ENCODE peak calls at places on chromosomes 13 and 19, in four cellular contexts. D is IMR-90, W is mesendoderm, T is H9. I is an unnamed sample.
A peak's percentile ranks its signal among the peaks of the same experiment; 100 is the strongest.

GRCh38 chr19:43476606-43477005 is 11.2 kb upstream of the LYPD3 start:
- DNase-seq in T (no peak), W (peak; percentile 39), D (peak; percentile 94), I (no peak)

GRCh38 chr19:10086032-10086903 is at the start of gene SHFL:
- DNase-seq in T (peak; percentile 65), W (no peak), D (peak; percentile 45), I (no peak)

GRCh38 chr19:33175886-33176669 is 18.1 kb upstream of the LRP3 start:
- DNase-seq in W (peak; percentile 73), T (no peak), D (peak; percentile 30), I (no peak)

GRCh38 chr19:287381-287871 is 3.8 kb downstream of the PLPP2 start:
- DNase-seq in D (no peak), T (no peak), W (no peak), I (no peak)

GRCh38 chr19:12778020-12778904 is 2.9 kb upstream of the HOOK2 start:
- DNase-seq in D (peak; percentile 75), T (peak; percentile 63), W (peak; percentile 70), I (no peak)

GRCh38 chr19:47363758-47364529 is 14.8 kb downstream of the DHX34 start:
- DNase-seq in W (peak; percentile 61), T (peak; percentile 53), D (peak; percentile 65), I (no peak)

GRCh38 chr19:2503521-2504109 is 27.7 kb downstream of the GADD45B start:
- DNase-seq in T (no peak), D (peak; percentile 78), W (peak; percentile 59), I (no peak)

GRCh38 chr13:19817106-19817505 is 34.4 kb upstream of the PSPC1 start:
- DNase-seq in W (no peak), T (no peak), D (no peak), I (no peak)

GRCh38 chr13:20974981-20975585 is 72.5 kb upstream of the XPO4 start:
- DNase-seq in T (no peak), W (no peak), D (no peak), I (no peak)

GRCh38 chr19:45705710-45706415 is 13.4 kb downstream of the QPCTL start:
- DNase-seq in T (no peak), W (no peak), D (no peak), I (no peak)

GRCh38 chr19:43316591-43317319 is 36.7 kb upstream of the CD177 start:
- DNase-seq in D (peak; percentile 45), T (peak; percentile 92), W (peak; percentile 65), I (peak; percentile 17)

GRCh38 chr19:1948676-1949075 is 7.7 kb downstream of the CSNK1G2 start:
- DNase-seq in W (no peak), D (no peak), T (no peak), I (no peak)

GRCh38 chr19:7677664-7678311 is 898 bp downstream of the MCEMP1 start:
- DNase-seq in T (no peak), D (no peak), W (peak; percentile 51), I (no peak)

GRCh38 chr13:113786262-113786841 is 27.3 kb downstream of the TMEM255B start:
- DNase-seq in W (no peak), D (peak; percentile 76), T (no peak), I (no peak)

GRCh38 chr19:1856345-1856697 is 7.1 kb downstream of the KLF16 start:
- DNase-seq in W (no peak), D (no peak), T (no peak), I (peak; percentile 53)

GRCh38 chr13:86282450-86282849 is 483.2 kb upstream of the SLITRK6 start:
- DNase-seq in D (no peak), T (no peak), W (no peak), I (no peak)

GRCh38 chr13:23806874-23807522 is 82.2 kb downstream of the MIPEP start:
- DNase-seq in W (no peak), D (peak; percentile 17), T (no peak), I (no peak)

GRCh38 chr13:30810261-30810701 is 74.9 kb downstream of the ALOX5AP start:
- DNase-seq in D (no peak), T (no peak), W (no peak), I (no peak)

GRCh38 chr13:41085961-41086360 is 24.7 kb downstream of the WBP4 start:
- DNase-seq in T (peak; percentile 76), D (no peak), W (peak; percentile 77), I (peak; percentile 53)

GRCh38 chr13:20831933-20832332 is 58.2 kb upstream of the EEF1AKMT1 start:
- DNase-seq in W (no peak), T (no peak), D (no peak), I (no peak)

GRCh38 chr13:25802579-25802978 is 249.2 kb downstream of the SHISA2 start:
- DNase-seq in D (no peak), T (no peak), W (no peak), I (no peak)

GRCh38 chr13:30796132-30796832 is 60.9 kb downstream of the ALOX5AP start:
- DNase-seq in W (no peak), D (peak; percentile 62), T (no peak), I (no peak)

DNA sequence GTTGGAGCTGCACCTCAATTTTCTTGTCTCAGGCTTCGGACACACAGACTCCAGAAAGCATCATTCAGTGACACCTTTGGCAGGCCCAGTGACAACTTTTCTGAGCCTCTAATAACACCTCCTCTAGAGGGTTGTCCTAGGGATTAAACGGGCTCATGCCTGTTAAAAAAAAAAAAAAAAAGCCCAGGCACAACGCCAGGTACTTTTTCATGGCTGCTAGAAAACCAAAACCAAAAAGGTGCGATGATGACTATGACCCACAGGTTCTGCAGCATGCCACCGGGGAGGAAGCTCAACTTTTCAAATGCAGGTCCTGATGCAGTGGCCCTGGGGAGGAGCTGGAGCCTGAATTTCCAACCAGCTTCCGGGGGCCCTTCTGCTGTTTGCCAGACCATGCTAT is 184.2 kb downstream of the ABCC4 start:
- DNase-seq in T (no peak), D (no peak), W (no peak), I (no peak)
- H2BK5ac ChIP-seq in T (no peak overlapping the region), D (no peak overlapping the region), W (no peak overlapping the region), I (no peak overlapping the region)

GRCh38 chr19:50387176-50387867 is 3.2 kb downstream of the POLD1 start:
- DNase-seq in W (no peak), T (no peak), D (peak; percentile 63), I (no peak)

GRCh38 chr19:50384685-50385535 is 763 bp downstream of the POLD1 start:
- DNase-seq in D (peak; percentile 16), T (no peak), W (peak; percentile 37), I (no peak)

GRCh38 chr19:50383307-50383851 is 768 bp upstream of the POLD1 start:
- DNase-seq in D (no peak), W (peak; percentile 59), T (peak; percentile 49), I (no peak)

GRCh38 chr19:50381881-50382729 is 2.0 kb upstream of the POLD1 start:
- DNase-seq in D (no peak), T (no peak), W (no peak), I (no peak)

DNA sequence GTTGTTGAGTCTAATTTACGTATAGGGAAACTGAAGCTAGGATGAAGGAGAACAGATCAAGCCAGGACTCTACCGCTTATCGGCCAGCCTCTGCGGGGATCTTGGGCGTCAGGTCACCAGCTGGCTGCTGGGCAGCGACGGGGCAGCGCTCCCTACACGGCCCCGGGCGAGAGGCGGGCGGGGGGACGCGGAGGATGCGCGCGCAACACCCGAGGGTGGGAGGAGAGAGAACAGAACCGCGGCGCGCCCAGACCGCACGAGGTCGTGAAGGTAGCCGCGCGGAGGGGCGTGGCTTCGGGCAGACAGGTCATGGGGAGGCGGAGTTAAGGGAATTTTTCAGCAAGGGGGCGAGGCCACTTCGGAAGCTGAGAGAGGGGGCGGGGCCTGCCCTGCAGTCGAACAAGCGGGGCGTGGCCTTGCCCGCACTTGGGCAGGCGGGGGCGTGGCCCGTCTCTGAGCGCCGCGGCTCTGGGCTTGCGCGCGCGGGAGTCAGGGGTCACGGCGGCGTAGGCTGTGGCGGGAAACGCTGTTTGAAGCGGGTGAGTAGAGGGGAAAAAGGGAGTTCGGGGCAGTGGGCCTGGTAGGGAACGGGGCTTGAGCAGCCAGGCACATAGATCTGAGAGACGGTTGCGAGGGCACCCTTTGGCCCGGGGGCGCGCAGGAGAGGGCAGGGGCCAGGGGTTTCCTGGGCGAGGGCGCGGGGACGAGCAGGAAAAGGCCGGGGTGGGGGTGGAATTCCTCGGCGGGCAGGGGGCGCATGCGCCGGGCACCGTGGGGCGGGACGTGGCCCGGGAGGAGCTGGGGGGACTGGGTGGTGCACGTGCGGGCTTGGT is at the start of gene POLD1:
- DNase-seq in T (peak; percentile 98), D (peak; percentile 96), W (peak; percentile 98), I (peak; percentile 98)
- H2BK5ac ChIP-seq in T (no peak within 1 kb of the TSS), D (peak within 1 kb of the TSS; percentile 62), W (no peak within 1 kb of the TSS), I (peak within 1 kb of the TSS; percentile 90)

GRCh38 chr13:32582991-32583390 is 3.3 kb upstream of the PDS5B start:
- DNase-seq in T (no peak), D (no peak), W (no peak), I (no peak)

GRCh38 chr13:32585625-32586021 is 629 bp upstream of the PDS5B start:
- DNase-seq in D (no peak), W (peak; percentile 71), T (peak; percentile 36), I (no peak)

GRCh38 chr13:32587774-32588165 is 1.5 kb downstream of the PDS5B start:
- DNase-seq in T (no peak), D (peak; percentile 30), W (no peak), I (no peak)

GRCh38 chr13:32587014-32587773 is 942 bp downstream of the PDS5B start:
- DNase-seq in D (peak; percentile 62), T (peak; percentile 47), W (peak; percentile 72), I (peak; percentile 71)

GRCh38 chr13:32586022-32586900 is at the start of gene PDS5B:
- DNase-seq in T (peak; percentile 97), W (peak; percentile 97), D (peak; percentile 92), I (peak; percentile 96)
- H2BK5ac ChIP-seq in T (no peak within 1 kb of the TSS), W (no peak within 1 kb of the TSS), D (peak within 1 kb of the TSS; percentile 93), I (peak within 1 kb of the TSS; percentile 35)

GRCh38 chr13:35469781-35470380 is 6.6 kb downstream of the MAB21L1 start:
- DNase-seq in T (no peak), W (no peak), D (no peak), I (no peak)
- H2BK5ac ChIP-seq in T (no peak overlapping the region), W (no peak overlapping the region), D (no peak overlapping the region), I (no peak overlapping the region)

DNA sequence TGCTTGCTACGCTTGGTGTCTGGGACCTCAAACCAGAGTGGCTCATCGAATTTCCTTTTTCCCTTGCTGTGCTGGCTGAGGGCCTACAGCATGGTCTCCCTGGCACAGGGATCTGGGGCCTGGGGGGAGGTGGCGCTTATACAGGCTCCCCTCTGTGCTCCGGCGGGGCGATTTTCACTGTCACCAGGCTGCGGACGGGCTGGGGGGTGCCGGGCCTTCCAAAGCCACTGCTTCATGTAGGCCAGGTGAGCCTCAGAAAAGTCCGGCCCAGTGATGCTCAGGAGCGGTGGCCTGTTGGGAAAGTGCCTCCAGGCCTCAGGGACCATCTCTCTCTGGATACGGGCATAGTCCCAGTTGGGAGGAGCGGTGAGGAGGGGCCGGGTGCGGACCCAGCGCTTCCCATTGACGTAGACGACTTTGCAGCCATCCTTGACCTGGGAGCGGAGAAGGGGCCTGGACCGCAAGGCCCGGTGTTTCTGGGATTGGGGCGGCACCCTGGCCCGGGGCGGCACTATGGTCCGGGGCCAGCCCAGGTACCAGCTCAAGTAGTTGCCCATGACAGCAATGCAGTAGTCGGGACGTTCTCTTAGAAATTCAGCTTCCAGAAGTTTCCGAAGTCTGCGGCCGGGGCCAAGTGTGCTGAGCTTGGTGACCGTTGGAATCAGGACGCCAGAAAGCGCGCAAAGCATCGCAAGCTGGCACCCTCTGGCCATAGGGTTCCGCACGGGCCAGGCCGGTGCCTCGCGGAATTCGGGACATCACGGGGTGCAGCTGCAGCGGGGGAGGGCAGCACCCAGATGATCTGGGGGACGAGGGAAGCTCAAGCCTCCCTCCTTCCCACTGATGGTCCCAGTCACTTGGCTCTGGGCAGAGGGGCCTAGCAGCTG is 255.9 kb downstream of the SLC7A1 start:
- DNase-seq in T (no peak), W (no peak), D (no peak), I (no peak)
- H2BK5ac ChIP-seq in T (no peak overlapping the region), W (no peak overlapping the region), D (no peak overlapping the region), I (no peak overlapping the region)

I was measured in H1.